ENCODE peak calls at places on chromosomes 5 and 9, in six cellular contexts. H is IMR-90, V is H9, Z is trophoblast cell, X is H1, O is neuronal stem cell. B is an unnamed sample.

GRCh38 chr5:73121109-73121443 is 701 bp downstream of the TMEM171 start:
- DNase-seq in H (peak), V (no peak), Z (no peak), X (no peak), O (no peak), B (no peak)

GRCh38 chr5:31645420-31646081 is 6.6 kb downstream of the PDZD2 start:
- DNase-seq in H (no peak), V (no peak), Z (no peak), X (no peak), O (no peak), B (no peak)

GRCh38 chr9:5186416-5187169 is 1.2 kb upstream of the INSL6 start:
- DNase-seq in H (peak), V (peak), Z (peak), X (peak), O (peak), B (peak)

GRCh38 chr9:126108240-126108639 is 218.4 kb upstream of the MVB12B start:
- DNase-seq in H (no peak), V (peak), Z (no peak), X (no peak), O (peak), B (peak)

GRCh38 chr9:126057869-126058467 is 268.7 kb upstream of the MVB12B start:
- DNase-seq in H (no peak), V (no peak), Z (no peak), X (no peak), O (no peak), B (no peak)

GRCh38 chr9:37028425-37029031 is 5.5 kb downstream of the PAX5 start:
- DNase-seq in H (no peak), V (no peak), Z (no peak), X (no peak), O (no peak), B (no peak)

GRCh38 chr9:30075451-30076199 is 2308.8 kb upstream of the ACO1 start:
- DNase-seq in H (no peak), V (no peak), Z (peak), X (no peak), O (no peak), B (peak)

GRCh38 chr9:7935666-7936065 is 136.1 kb upstream of the DMAC1 start:
- DNase-seq in H (no peak), V (no peak), Z (no peak), X (no peak), O (no peak), B (no peak)

GRCh38 chr9:137372693-137373610 is 50.0 kb downstream of the EXD3 start:
- DNase-seq in H (no peak), V (peak), Z (no peak), X (no peak), O (no peak), B (no peak)

GRCh38 chr5:145982572-145983314 is 46.4 kb downstream of the SH3RF2 start:
- DNase-seq in H (peak), V (no peak), Z (no peak), X (no peak), O (no peak), B (no peak)

GRCh38 chr5:168486136-168486879 is at the start of gene RARS1:
- DNase-seq in H (peak), V (peak), Z (peak), X (peak), O (peak), B (peak)

GRCh38 chr5:81450940-81451339 is 57.0 kb upstream of the ACOT12 start:
- DNase-seq in H (peak), V (no peak), Z (no peak), X (no peak), O (no peak), B (no peak)

GRCh38 chr9:117247271-117247670 is 167.6 kb downstream of the ASTN2 start:
- DNase-seq in H (no peak), V (no peak), Z (no peak), X (no peak), O (no peak), B (peak)

GRCh38 chr9:135883410-135884089 is 23.8 kb downstream of the CAMSAP1 start:
- DNase-seq in H (no peak), V (no peak), Z (no peak), X (no peak), O (no peak), B (no peak)

GRCh38 chr5:80921026-80921425 is 39.1 kb upstream of the RASGRF2 start:
- DNase-seq in H (no peak), V (peak), Z (no peak), X (no peak), O (no peak), B (no peak)

GRCh38 chr5:39020465-39020864 is 53.7 kb downstream of the RICTOR start:
- DNase-seq in H (no peak), V (no peak), Z (no peak), X (no peak), O (no peak), B (no peak)

GRCh38 chr9:137300607-137301085 is 1.4 kb downstream of the NRARP start:
- DNase-seq in H (peak), V (peak), Z (no peak), X (no peak), O (peak), B (peak)

GRCh38 chr5:132369471-132370240 is at the start of gene SLC22A5:
- DNase-seq in H (peak), V (peak), Z (peak), X (peak), O (peak), B (peak)

GRCh38 chr5:82164957-82165698 is 113.0 kb downstream of the RPS23 start:
- DNase-seq in H (peak), V (peak), Z (no peak), X (no peak), O (no peak), B (peak)

GRCh38 chr5:34550977-34551376 is 105.2 kb upstream of the RAI14 start:
- DNase-seq in H (no peak), V (no peak), Z (no peak), X (no peak), O (no peak), B (no peak)

GRCh38 chr9:134403682-134404301 is 77.5 kb downstream of the RXRA start:
- DNase-seq in H (peak), V (no peak), Z (no peak), X (no peak), O (no peak), B (peak)

GRCh38 chr5:65102826-65103673 is 334.3 kb downstream of the CWC27 start:
- DNase-seq in H (peak), V (peak), Z (peak), X (no peak), O (no peak), B (peak)

GRCh38 chr9:35826071-35826701 is 2.3 kb downstream of the FAM221B start:
- DNase-seq in H (peak), V (peak), Z (no peak), X (no peak), O (peak), B (peak)

GRCh38 chr9:8895498-8896224 is 1096.1 kb upstream of the DMAC1 start:
- DNase-seq in H (peak), V (no peak), Z (no peak), X (no peak), O (peak), B (peak)

GRCh38 chr9:95077053-95077765 is 240.3 kb downstream of the FANCC start:
- DNase-seq in H (no peak), V (peak), Z (no peak), X (no peak), O (no peak), B (no peak)

GRCh38 chr5:17748196-17748595 is 113.9 kb downstream of the TAF11L14 start:
- DNase-seq in H (no peak), V (no peak), Z (no peak), X (no peak), O (no peak), B (no peak)

GRCh38 chr5:34452170-34452828 is 203.8 kb upstream of the RAI14 start:
- DNase-seq in H (peak), V (no peak), Z (peak), X (no peak), O (no peak), B (peak)

GRCh38 chr5:54673523-54674225 is 156.1 kb downstream of the SNX18 start:
- DNase-seq in H (peak), V (no peak), Z (no peak), X (no peak), O (no peak), B (peak)

GRCh38 chr5:142817961-142818431 is 47.8 kb downstream of the ARHGAP26 start:
- DNase-seq in H (no peak), V (no peak), Z (no peak), X (no peak), O (no peak), B (no peak)

GRCh38 chr9:80995759-80996158 is 693.6 kb downstream of the TLE1 start:
- DNase-seq in H (peak), V (no peak), Z (peak), X (no peak), O (no peak), B (peak)

GRCh38 chr5:34587355-34588241 is 68.5 kb upstream of the RAI14 start:
- DNase-seq in H (peak), V (no peak), Z (no peak), X (no peak), O (no peak), B (peak)

GRCh38 chr5:112284561-112284960 is 134.5 kb downstream of the EPB41L4A start:
- DNase-seq in H (no peak), V (no peak), Z (no peak), X (no peak), O (no peak), B (no peak)

GRCh38 chr5:143683459-143683858 is 128.5 kb upstream of the HMHB1 start:
- DNase-seq in H (no peak), V (no peak), Z (no peak), X (no peak), O (no peak), B (no peak)

GRCh38 chr5:35741126-35741711 is 115.5 kb upstream of the IL7R start:
- DNase-seq in H (peak), V (no peak), Z (no peak), X (no peak), O (no peak), B (peak)

GRCh38 chr5:123422433-123423277 is 548 bp downstream of the CEP120 start:
- DNase-seq in H (peak), V (no peak), Z (no peak), X (no peak), O (peak), B (peak)

GRCh38 chr5:88883059-88883565 is at the start of gene MEF2C:
- DNase-seq in H (peak), V (peak), Z (peak), X (no peak), O (peak), B (peak)

GRCh38 chr5:139912804-139913203 is 117.2 kb downstream of the PSD2 start:
- DNase-seq in H (no peak), V (no peak), Z (no peak), X (no peak), O (no peak), B (no peak)

GRCh38 chr5:85823462-85824426 is 794.0 kb upstream of the COX7C start:
- DNase-seq in H (no peak), V (no peak), Z (peak), X (no peak), O (no peak), B (no peak)
- H2AFZ ChIP-seq in H (no peak), V (peak), Z (no peak), X (peak), O (no peak), B (no peak)

GRCh38 chr9:131034268-131034667 is 25.3 kb downstream of the LAMC3 start:
- DNase-seq in H (no peak), V (no peak), Z (no peak), X (no peak), O (no peak), B (no peak)

GRCh38 chr9:131037336-131038255 is 28.6 kb downstream of the LAMC3 start:
- DNase-seq in H (peak), V (no peak), Z (no peak), X (no peak), O (no peak), B (no peak)

GRCh38 chr9:131036529-131037335 is 27.8 kb downstream of the LAMC3 start:
- DNase-seq in H (no peak), V (no peak), Z (no peak), X (no peak), O (no peak), B (no peak)

GRCh38 chr9:131035548-131035947 is 26.6 kb downstream of the LAMC3 start:
- DNase-seq in H (no peak), V (no peak), Z (no peak), X (no peak), O (no peak), B (no peak)

DNA sequence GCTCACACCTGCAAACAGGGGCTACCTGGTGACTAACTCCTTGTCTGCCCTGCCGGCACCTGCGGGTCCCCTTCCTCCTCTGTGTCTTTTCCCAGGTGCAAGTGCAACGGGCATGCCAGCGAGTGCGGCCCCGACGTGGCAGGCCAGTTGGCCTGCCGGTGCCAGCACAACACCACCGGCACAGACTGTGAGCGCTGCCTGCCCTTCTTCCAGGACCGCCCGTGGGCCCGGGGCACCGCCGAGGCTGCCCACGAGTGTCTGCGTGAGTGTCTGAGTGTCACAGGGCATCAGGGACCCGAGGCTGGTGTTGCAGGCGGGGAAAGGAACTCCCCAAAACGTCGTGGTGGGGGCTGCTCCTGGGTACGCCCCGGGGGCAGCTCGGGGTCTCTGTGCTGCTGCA is 27.1 kb downstream of the LAMC3 start:
- DNase-seq in H (no peak), V (no peak), Z (no peak), X (no peak), O (no peak), B (no peak)
- H2BK120ac ChIP-seq in H (no peak), V (no peak), Z (no peak), X (no peak), O (no peak), B (no peak)

GRCh38 chr9:75532651-75533050 is 357.8 kb upstream of the PCSK5 start:
- DNase-seq in H (no peak), V (no peak), Z (no peak), X (no peak), O (no peak), B (no peak)
- H3K4ac ChIP-seq in H (no peak), V (no peak), Z (no peak), X (no peak), O (no peak), B (no peak)

GRCh38 chr5:87156631-87157030 is 111.1 kb upstream of the RASA1 start:
- DNase-seq in H (no peak), V (no peak), Z (no peak), X (no peak), O (no peak), B (no peak)
- H2AFZ ChIP-seq in H (no peak), V (no peak), Z (no peak), X (no peak), O (no peak), B (no peak)

B was measured in mesenchymal stem cell.